ENCODE peak calls at places on chromosomes 1 and 21, in nine cellular contexts. One of them, this sample, is unnamed.

GRCh38 chr1:226984521-226985238 is 44.6 kb downstream of the COQ8A start:
- DNase-seq in Calu3: no peak
- DNase-seq in stimulated activated CD8-positive, alpha-beta memory T cell treated with anti-CD3 and anti-CD28 coated beads, Interleukin-4, amount 100 ng/mL, for 48 hours: no peak
- DNase-seq in HCEC 1CT: no peak
- DNase-seq in LHCN-M2: no peak
- DNase-seq in lung microvascular endothelial cell: no peak
- DNase-seq in heart left ventricle: peak
- DNase-seq in caudate nucleus: no peak
- DNase-seq in keratinocyte: no peak
- DNase-seq in this sample: peak

GRCh38 chr1:70961374-70961773 is 86.2 kb downstream of the PTGER3 start:
- DNase-seq in caudate nucleus: no peak
- DNase-seq in LHCN-M2: no peak
- DNase-seq in keratinocyte: no peak
- DNase-seq in stimulated activated CD8-positive, alpha-beta memory T cell treated with anti-CD3 and anti-CD28 coated beads, Interleukin-4, amount 100 ng/mL, for 48 hours: no peak
- DNase-seq in heart left ventricle: no peak
- DNase-seq in Calu3: no peak
- DNase-seq in HCEC 1CT: no peak
- DNase-seq in lung microvascular endothelial cell: no peak
- DNase-seq in this sample: no peak

GRCh38 chr21:43809853-43810504 is 20.6 kb downstream of the RRP1 start:
- DNase-seq in lung microvascular endothelial cell: no peak
- DNase-seq in HCEC 1CT: no peak
- DNase-seq in heart left ventricle: no peak
- DNase-seq in LHCN-M2: no peak
- DNase-seq in Calu3: no peak
- DNase-seq in keratinocyte: no peak
- DNase-seq in caudate nucleus: no peak
- DNase-seq in stimulated activated CD8-positive, alpha-beta memory T cell treated with anti-CD3 and anti-CD28 coated beads, Interleukin-4, amount 100 ng/mL, for 48 hours: no peak
- DNase-seq in this sample: no peak

GRCh38 chr21:10640446-10640845 is 119.1 kb downstream of the TPTE start:
- DNase-seq in heart left ventricle: no peak
- DNase-seq in HCEC 1CT: no peak
- DNase-seq in stimulated activated CD8-positive, alpha-beta memory T cell treated with anti-CD3 and anti-CD28 coated beads, Interleukin-4, amount 100 ng/mL, for 48 hours: no peak
- DNase-seq in LHCN-M2: no peak
- DNase-seq in lung microvascular endothelial cell: no peak
- DNase-seq in caudate nucleus: no peak
- DNase-seq in Calu3: no peak
- DNase-seq in keratinocyte: no peak
- DNase-seq in this sample: no peak

GRCh38 chr1:74344396-74344795 is 109.2 kb downstream of the TNNI3K start:
- DNase-seq in stimulated activated CD8-positive, alpha-beta memory T cell treated with anti-CD3 and anti-CD28 coated beads, Interleukin-4, amount 100 ng/mL, for 48 hours: no peak
- DNase-seq in caudate nucleus: no peak
- DNase-seq in keratinocyte: no peak
- DNase-seq in heart left ventricle: no peak
- DNase-seq in HCEC 1CT: no peak
- DNase-seq in LHCN-M2: no peak
- DNase-seq in lung microvascular endothelial cell: no peak
- DNase-seq in Calu3: no peak
- DNase-seq in this sample: no peak

GRCh38 chr1:184483101-184483813 is 96.4 kb downstream of the C1orf21 start:
- DNase-seq in HCEC 1CT: peak
- DNase-seq in stimulated activated CD8-positive, alpha-beta memory T cell treated with anti-CD3 and anti-CD28 coated beads, Interleukin-4, amount 100 ng/mL, for 48 hours: no peak
- DNase-seq in heart left ventricle: no peak
- DNase-seq in lung microvascular endothelial cell: no peak
- DNase-seq in LHCN-M2: peak
- DNase-seq in keratinocyte: no peak
- DNase-seq in Calu3: peak
- DNase-seq in caudate nucleus: no peak
- DNase-seq in this sample: peak

GRCh38 chr1:45014403-45015028 is 2.5 kb downstream of the UROD start:
- DNase-seq in heart left ventricle: peak
- DNase-seq in LHCN-M2: peak
- DNase-seq in caudate nucleus: peak
- DNase-seq in lung microvascular endothelial cell: peak
- DNase-seq in stimulated activated CD8-positive, alpha-beta memory T cell treated with anti-CD3 and anti-CD28 coated beads, Interleukin-4, amount 100 ng/mL, for 48 hours: peak
- DNase-seq in Calu3: peak
- DNase-seq in keratinocyte: peak
- DNase-seq in HCEC 1CT: peak
- DNase-seq in this sample: peak

GRCh38 chr1:150973258-150973825 is 1.3 kb downstream of the CERS2 start:
- DNase-seq in lung microvascular endothelial cell: peak
- DNase-seq in stimulated activated CD8-positive, alpha-beta memory T cell treated with anti-CD3 and anti-CD28 coated beads, Interleukin-4, amount 100 ng/mL, for 48 hours: peak
- DNase-seq in heart left ventricle: no peak
- DNase-seq in caudate nucleus: no peak
- DNase-seq in LHCN-M2: no peak
- DNase-seq in Calu3: peak
- DNase-seq in HCEC 1CT: no peak
- DNase-seq in keratinocyte: no peak
- DNase-seq in this sample: peak

GRCh38 chr1:232678185-232678886 is 48.4 kb upstream of the SIPA1L2 start:
- DNase-seq in stimulated activated CD8-positive, alpha-beta memory T cell treated with anti-CD3 and anti-CD28 coated beads, Interleukin-4, amount 100 ng/mL, for 48 hours: no peak
- DNase-seq in caudate nucleus: no peak
- DNase-seq in Calu3: peak
- DNase-seq in HCEC 1CT: no peak
- DNase-seq in LHCN-M2: no peak
- DNase-seq in lung microvascular endothelial cell: no peak
- DNase-seq in heart left ventricle: no peak
- DNase-seq in keratinocyte: peak
- DNase-seq in this sample: no peak

GRCh38 chr21:26117324-26117971 is 53.1 kb downstream of the APP start:
- DNase-seq in LHCN-M2: no peak
- DNase-seq in HCEC 1CT: no peak
- DNase-seq in stimulated activated CD8-positive, alpha-beta memory T cell treated with anti-CD3 and anti-CD28 coated beads, Interleukin-4, amount 100 ng/mL, for 48 hours: no peak
- DNase-seq in caudate nucleus: no peak
- DNase-seq in keratinocyte: no peak
- DNase-seq in lung microvascular endothelial cell: no peak
- DNase-seq in heart left ventricle: no peak
- DNase-seq in Calu3: no peak
- DNase-seq in this sample: no peak

GRCh38 chr1:109717729-109718128 is 5.7 kb downstream of the GSTM5 start:
- DNase-seq in heart left ventricle: no peak
- DNase-seq in lung microvascular endothelial cell: no peak
- DNase-seq in keratinocyte: peak
- DNase-seq in LHCN-M2: no peak
- DNase-seq in Calu3: no peak
- DNase-seq in caudate nucleus: no peak
- DNase-seq in stimulated activated CD8-positive, alpha-beta memory T cell treated with anti-CD3 and anti-CD28 coated beads, Interleukin-4, amount 100 ng/mL, for 48 hours: no peak
- DNase-seq in HCEC 1CT: no peak
- DNase-seq in this sample: no peak